ENCODE peak calls at places on chromosome 12, in four cellular contexts. B is aorta, Q is H7, F is NB4. J is an unnamed sample.

GRCh38 chr12:131775124-131775903 is 52.9 kb upstream of the MMP17 start:
- DNase-seq in B (no peak), Q (peak), F (no peak), J (peak)

GRCh38 chr12:93022603-93023340 is 93.7 kb upstream of the EEA1 start:
- DNase-seq in B (no peak), Q (no peak), F (no peak), J (no peak)

GRCh38 chr12:6613015-6613775 is 6.0 kb upstream of the CHD4 start:
- DNase-seq in B (peak), Q (peak), F (peak), J (peak)

GRCh38 chr12:52054838-52055741 is 3.8 kb downstream of the NR4A1 start:
- DNase-seq in B (no peak), Q (peak), F (no peak), J (no peak)

GRCh38 chr12:80068173-80068572 is 31.2 kb upstream of the OTOGL start:
- DNase-seq in B (no peak), Q (peak), F (peak), J (no peak)

GRCh38 chr12:113359133-113359938 is 949 bp downstream of the PLBD2 start:
- DNase-seq in B (peak), Q (no peak), F (peak), J (no peak)

GRCh38 chr12:20646239-20646827 is 48.8 kb upstream of the SLCO1C1 start:
- DNase-seq in B (no peak), Q (no peak), F (peak), J (peak)

GRCh38 chr12:46073321-46073720 is 82.9 kb upstream of the SCAF11 start:
- DNase-seq in B (no peak), Q (no peak), F (no peak), J (no peak)

GRCh38 chr12:96578526-96579125 is 89.2 kb downstream of the CFAP54 start:
- DNase-seq in B (no peak), Q (peak), F (peak), J (peak)

GRCh38 chr12:116773276-116773731 is 35.2 kb downstream of the RNFT2 start:
- DNase-seq in B (no peak), Q (peak), F (peak), J (no peak)

GRCh38 chr12:105935981-105936380 is 202.8 kb downstream of the NUAK1 start:
- DNase-seq in B (no peak), Q (no peak), F (no peak), J (peak)

DNA sequence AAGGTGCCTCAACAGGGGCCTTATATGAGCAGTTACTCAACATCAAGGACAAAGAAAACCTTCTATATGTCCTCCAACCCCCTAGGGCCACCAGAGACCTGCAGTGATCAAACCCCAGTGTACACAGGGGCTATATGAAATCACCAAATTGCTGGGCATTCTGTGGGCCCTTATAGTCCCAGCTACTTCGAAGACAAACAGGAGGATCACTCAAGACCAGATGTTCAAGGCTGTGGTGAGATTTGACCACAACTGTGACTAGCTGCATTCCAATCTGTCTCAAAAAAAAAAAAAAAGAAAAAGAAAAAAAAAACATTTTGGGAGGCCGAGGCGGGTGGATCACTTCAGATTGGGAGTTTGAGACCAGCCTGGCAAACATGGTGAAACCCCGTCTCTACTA is 51.0 kb upstream of the PRB2 start:
- DNase-seq in B (no peak), Q (no peak), F (no peak), J (peak)
- H3K4me3 ChIP-seq in B (no peak), Q (no peak), F (no peak), J (no peak)

GRCh38 chr12:121228919-121229650 is 19.2 kb downstream of the P2RX4 start:
- DNase-seq in B (no peak), Q (no peak), F (no peak), J (no peak)

GRCh38 chr12:121230538-121230907 is 20.6 kb downstream of the P2RX4 start:
- DNase-seq in B (no peak), Q (no peak), F (no peak), J (no peak)

GRCh38 chr12:121226399-121226798 is 16.5 kb downstream of the P2RX4 start:
- DNase-seq in B (no peak), Q (no peak), F (no peak), J (no peak)

GRCh38 chr12:121224591-121224990 is 14.7 kb downstream of the P2RX4 start:
- DNase-seq in B (no peak), Q (no peak), F (no peak), J (peak)

GRCh38 chr12:121227294-121227693 is 17.4 kb downstream of the P2RX4 start:
- DNase-seq in B (no peak), Q (no peak), F (no peak), J (no peak)
- H3K4me3 ChIP-seq in B (no peak), Q (no peak), F (no peak), J (no peak)

GRCh38 chr12:118120579-118121363 is 15.2 kb upstream of the PEBP1 start:
- DNase-seq in B (peak), Q (peak), F (peak), J (no peak)

GRCh38 chr12:118122264-118122663 is 13.7 kb upstream of the PEBP1 start:
- DNase-seq in B (no peak), Q (no peak), F (no peak), J (no peak)

GRCh38 chr12:118124333-118124874 is 11.5 kb upstream of the PEBP1 start:
- DNase-seq in B (no peak), Q (no peak), F (no peak), J (no peak)

DNA sequence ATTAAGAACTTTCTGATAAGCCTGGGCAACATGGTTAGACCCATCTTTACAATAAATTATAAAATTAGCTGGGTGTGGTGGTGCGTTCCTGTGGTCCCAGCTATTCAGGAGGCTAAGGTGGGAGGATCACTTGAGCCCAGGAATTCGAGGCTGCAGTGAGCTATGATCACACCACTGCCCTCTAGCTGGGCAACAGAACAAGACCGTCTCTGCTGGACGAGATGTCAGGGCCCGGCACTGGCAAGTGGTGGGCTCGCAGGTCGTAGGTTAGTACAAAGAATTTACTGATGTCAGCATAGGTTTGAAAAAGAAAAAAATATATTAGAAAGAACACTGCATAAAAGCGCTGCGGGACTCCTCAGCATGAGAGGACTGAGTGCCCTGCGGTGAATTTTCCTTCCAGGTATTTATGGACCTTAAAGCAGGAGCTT is 15.7 kb upstream of the VSIG10 start:
- DNase-seq in B (no peak), Q (peak), F (no peak), J (no peak)
- H3K4me3 ChIP-seq in B (no peak), Q (no peak), F (no peak), J (no peak)

DNA sequence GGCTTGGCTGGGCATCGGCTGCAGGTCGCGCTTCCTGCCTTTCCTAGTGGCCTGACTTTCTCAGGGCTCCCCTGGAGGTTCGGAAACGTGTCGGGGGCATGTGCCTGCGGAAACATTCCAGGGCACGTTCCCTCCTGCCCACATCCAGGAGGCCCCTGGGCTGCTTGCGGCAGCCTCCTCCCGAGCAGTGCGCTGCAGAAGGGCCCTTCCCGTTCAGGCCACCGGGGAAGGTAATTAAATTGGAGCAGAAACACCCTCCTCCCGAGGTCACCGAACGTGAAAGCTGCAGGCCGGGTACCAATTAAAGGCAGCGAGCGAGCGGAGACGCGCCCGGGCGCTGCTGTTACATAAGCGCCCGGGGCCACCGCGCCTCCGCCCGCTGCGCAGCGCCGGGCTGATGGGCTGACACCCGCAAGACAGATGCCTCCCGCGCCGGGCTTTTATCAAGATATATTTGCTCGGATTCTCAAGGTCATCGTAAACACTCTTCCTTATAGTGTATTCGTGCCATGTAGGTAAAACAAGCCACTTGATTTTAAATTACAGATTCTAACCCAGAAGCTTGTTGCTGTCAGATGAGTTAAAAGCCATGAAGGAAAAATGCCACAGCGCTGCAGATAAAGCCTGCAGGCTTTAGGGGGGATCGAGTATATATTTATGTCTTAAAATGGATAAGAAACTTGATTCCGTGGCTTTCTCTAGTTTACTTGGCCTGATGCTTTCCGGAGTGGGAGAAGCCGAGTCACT is 31.4 kb downstream of the SSPN start:
- DNase-seq in B (no peak), Q (peak), F (peak), J (no peak)
- H3K4me3 ChIP-seq in B (peak), Q (peak), F (peak), J (no peak)

GRCh38 chr12:122106891-122107660 is 28.5 kb downstream of the MLXIP start:
- DNase-seq in B (no peak), Q (no peak), F (no peak), J (no peak)

GRCh38 chr12:122116707-122117535 is 38.4 kb downstream of the MLXIP start:
- DNase-seq in B (no peak), Q (peak), F (no peak), J (no peak)

GRCh38 chr12:122111070-122111750 is 32.7 kb downstream of the MLXIP start:
- DNase-seq in B (no peak), Q (no peak), F (no peak), J (no peak)
- H3K4me3 ChIP-seq in B (no peak), Q (no peak), F (no peak), J (no peak)

DNA sequence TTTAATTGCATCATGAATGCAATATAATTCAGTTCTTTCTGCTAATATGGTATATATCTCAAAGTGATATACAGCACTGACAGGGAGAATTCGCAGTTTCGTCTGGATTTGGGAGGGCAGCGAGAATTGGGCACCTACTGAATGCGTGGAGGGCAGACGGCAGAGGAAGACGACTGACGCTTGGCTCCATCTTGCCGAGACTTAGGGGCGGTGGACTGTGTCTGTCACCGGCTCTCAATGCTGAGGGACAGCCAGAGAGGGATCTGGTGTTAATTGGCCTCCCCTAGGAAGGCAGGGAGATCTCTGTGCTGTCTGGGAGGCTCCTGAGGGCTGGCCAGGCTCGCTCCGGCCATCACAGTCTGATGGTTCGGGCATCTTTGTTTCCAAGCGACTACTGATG is 217.5 kb downstream of the PHETA1 start:
- DNase-seq in B (no peak), Q (no peak), F (no peak), J (no peak)
- H3K4me3 ChIP-seq in B (no peak), Q (no peak), F (no peak), J (no peak)

GRCh38 chr12:67647251-67647546 is 1.3 kb upstream of the DYRK2 start:
- DNase-seq in B (no peak), Q (no peak), F (no peak), J (no peak)
- H3K4me3 ChIP-seq in B (no peak), Q (peak), F (no peak), J (no peak)

DNA sequence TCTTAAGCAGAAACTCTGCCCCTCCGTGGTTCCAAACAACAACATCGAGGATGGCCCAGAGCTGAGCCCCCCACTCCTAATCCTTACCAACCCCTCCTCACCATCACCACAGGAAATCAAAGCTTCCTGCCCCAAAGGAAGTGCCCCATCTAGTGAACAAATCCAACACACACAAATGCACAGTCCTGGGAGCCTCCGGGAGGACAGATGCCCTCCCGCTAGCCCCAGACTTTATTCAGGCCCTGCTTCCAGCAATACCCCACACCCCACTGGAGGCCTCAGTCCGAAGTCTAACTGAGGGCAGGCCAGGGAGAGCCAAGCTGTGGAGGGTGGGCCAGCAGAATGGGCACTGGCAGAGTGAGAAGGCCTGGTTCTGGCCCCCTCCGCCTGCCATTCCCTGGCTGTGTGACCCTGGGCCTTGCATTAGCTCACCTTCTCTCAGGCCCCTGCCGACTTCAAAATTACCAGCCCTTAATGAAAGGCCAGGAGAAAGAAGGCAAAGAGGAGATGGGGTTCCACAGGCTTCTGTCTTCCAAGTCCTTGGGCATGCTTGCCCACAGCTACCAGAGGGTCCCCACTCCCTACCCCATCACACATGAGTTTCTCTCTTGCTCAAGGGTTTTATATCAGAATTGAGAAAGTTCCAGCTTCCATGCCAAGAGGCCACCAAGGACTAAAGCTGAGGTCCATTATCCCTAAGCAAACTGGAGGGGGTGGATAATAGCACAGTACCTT is 2.3 kb downstream of the HDAC7 start:
- DNase-seq in B (peak), Q (peak), F (no peak), J (no peak)
- H3K4me3 ChIP-seq in B (no peak), Q (no peak), F (peak), J (peak)

DNA sequence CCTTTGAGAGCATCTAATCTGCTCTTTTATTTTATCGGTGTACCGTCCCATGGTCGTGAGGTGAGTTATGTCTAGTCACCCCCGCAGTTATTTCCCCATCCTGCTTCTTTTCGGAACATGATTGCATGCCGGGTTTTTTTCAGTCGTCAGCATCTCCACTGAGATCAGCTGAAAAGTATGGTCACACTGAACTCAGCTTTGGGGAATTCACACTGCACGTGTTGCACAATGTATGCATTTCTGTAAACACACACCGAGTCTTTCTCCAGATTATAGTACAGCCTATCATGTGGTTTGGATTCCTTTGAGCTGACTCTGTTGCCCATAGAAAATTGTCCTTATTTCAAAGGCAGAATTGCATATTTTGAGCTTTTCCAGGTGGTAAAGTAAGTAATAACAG is 24.6 kb downstream of the PLXNC1 start:
- DNase-seq in B (no peak), Q (no peak), F (peak), J (no peak)
- H3K4me3 ChIP-seq in B (no peak), Q (no peak), F (no peak), J (no peak)

GRCh38 chr12:12714276-12715001 is 2.7 kb upstream of the CDKN1B start:
- DNase-seq in B (peak), Q (peak), F (peak), J (no peak)
- H3K4me3 ChIP-seq in B (peak), Q (peak), F (peak), J (peak)

J was measured in Jurkat, Clone E6-1.